ENCODE peak calls at places on chromosome 2, in ten cellular contexts. X is astrocyte, H is Panc1, A is HL-60, P is right lobe of liver, G is AG04450, F is lower lobe of right lung, L is K562, Q is neural progenitor cell, C is left ventricle myocardium inferior. B is an unnamed sample.

GRCh38 chr2:218992196-218992595 is 1.0 kb downstream of the CRYBA2 start:
- DNase-seq in X (no peak), H (no peak), A (no peak), P (no peak), G (no peak), F (no peak), L (no peak), Q (no peak), C (no peak), B (no peak)

GRCh38 chr2:3778016-3778415 is 74.6 kb downstream of the DCDC2C start:
- DNase-seq in X (no peak), H (no peak), A (no peak), P (no peak), G (no peak), F (no peak), L (no peak), Q (no peak), C (no peak), B (no peak)

GRCh38 chr2:113965644-113966043 is 75.8 kb downstream of the ACTR3 start:
- DNase-seq in X (peak; percentile 23), H (peak; percentile 24), A (peak; percentile 18), P (no peak), G (no peak), F (no peak), L (peak; percentile 35), Q (peak; percentile 62), C (no peak), B (no peak)

GRCh38 chr2:139383532-139383931 is 603.3 kb upstream of the NXPH2 start:
- DNase-seq in X (no peak), H (no peak), A (no peak), P (no peak), G (no peak), F (no peak), L (no peak), Q (no peak), C (no peak), B (no peak)

GRCh38 chr2:230868151-230868946 is 3.6 kb downstream of the ITM2C start:
- DNase-seq in X (no peak), H (no peak), A (no peak), P (no peak), G (no peak), F (no peak), L (no peak), Q (peak; percentile 48), C (no peak), B (no peak)

GRCh38 chr2:239257511-239257937 is 143.3 kb downstream of the HDAC4 start:
- DNase-seq in X (peak; percentile 92), H (no peak), A (peak; percentile 86), P (no peak), G (peak; percentile 70), F (no peak), L (peak; percentile 80), Q (no peak), C (no peak), B (peak; percentile 80)

GRCh38 chr2:241072151-241072550 is 29.9 kb downstream of the MTERF4 start:
- DNase-seq in X (no peak), H (no peak), A (no peak), P (no peak), G (no peak), F (no peak), L (no peak), Q (no peak), C (no peak), B (no peak)

GRCh38 chr2:11155326-11156059 is at the start of gene SLC66A3:
- DNase-seq in X (peak; percentile 75), H (no peak), A (peak; percentile 76), P (no peak), G (peak; percentile 71), F (peak; percentile 91), L (no peak), Q (peak; percentile 97), C (no peak), B (no peak)

GRCh38 chr2:229774237-229774636 is 59.9 kb upstream of the DNER start:
- DNase-seq in X (no peak), H (no peak), A (no peak), P (no peak), G (no peak), F (no peak), L (no peak), Q (no peak), C (no peak), B (no peak)

GRCh38 chr2:175233135-175233719 is 51.7 kb upstream of the ATP5MC3 start:
- DNase-seq in X (peak; percentile 49), H (no peak), A (no peak), P (no peak), G (peak; percentile 72), F (no peak), L (no peak), Q (no peak), C (no peak), B (peak; percentile 59)

GRCh38 chr2:189534854-189535253 is 45.7 kb downstream of the SLC40A1 start:
- DNase-seq in X (peak; percentile 60), H (no peak), A (no peak), P (no peak), G (peak; percentile 26), F (no peak), L (no peak), Q (no peak), C (no peak), B (peak; percentile 8)

GRCh38 chr2:219634171-219634940 is 6.9 kb downstream of the SLC4A3 start:
- DNase-seq in X (no peak), H (no peak), A (no peak), P (no peak), G (no peak), F (no peak), L (no peak), Q (no peak), C (no peak), B (no peak)

DNA sequence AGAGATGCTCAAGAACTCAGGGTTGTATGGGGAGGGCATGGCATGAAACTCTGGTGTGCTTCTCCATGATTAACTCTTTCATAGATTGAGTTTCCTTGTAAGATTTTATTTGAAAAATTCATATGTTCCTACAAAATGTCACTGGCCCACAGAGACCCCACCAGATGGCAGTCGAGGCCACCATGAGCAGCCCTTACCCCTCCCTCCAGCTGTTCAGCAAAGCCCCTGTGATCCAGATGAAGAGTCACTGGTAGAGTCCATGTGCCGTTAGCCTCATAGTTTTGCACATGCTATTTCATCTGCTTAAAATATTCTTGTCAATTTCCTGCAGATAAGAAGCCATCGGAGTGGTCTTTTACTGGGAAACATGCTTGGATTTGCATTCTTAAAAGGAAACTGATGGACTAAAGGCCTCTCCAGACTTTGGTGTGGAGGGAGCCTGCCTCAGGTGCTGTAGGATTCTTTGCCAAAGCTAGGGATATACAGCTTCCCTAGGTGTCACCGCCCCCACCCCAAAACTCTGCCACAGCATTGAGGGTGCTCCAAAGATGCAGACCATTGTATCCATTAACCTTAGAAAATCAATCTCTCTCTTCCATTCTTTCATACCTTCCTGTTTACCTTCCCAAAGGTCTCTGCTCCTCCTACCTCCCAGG is 18.8 kb downstream of the ZNF385B start:
- DNase-seq in X (no peak), H (no peak), A (no peak), P (peak; percentile 25), G (no peak), F (no peak), L (peak; percentile 56), Q (peak; percentile 51), C (no peak), B (no peak)
- H3K27ac ChIP-seq in X (no peak overlapping the region), H (no peak overlapping the region), A (no peak overlapping the region), P (no peak overlapping the region), G (no peak overlapping the region), F (no peak overlapping the region), L (no peak overlapping the region), Q (peak overlapping the region; percentile 43), C (no peak overlapping the region), B (no peak overlapping the region)

DNA sequence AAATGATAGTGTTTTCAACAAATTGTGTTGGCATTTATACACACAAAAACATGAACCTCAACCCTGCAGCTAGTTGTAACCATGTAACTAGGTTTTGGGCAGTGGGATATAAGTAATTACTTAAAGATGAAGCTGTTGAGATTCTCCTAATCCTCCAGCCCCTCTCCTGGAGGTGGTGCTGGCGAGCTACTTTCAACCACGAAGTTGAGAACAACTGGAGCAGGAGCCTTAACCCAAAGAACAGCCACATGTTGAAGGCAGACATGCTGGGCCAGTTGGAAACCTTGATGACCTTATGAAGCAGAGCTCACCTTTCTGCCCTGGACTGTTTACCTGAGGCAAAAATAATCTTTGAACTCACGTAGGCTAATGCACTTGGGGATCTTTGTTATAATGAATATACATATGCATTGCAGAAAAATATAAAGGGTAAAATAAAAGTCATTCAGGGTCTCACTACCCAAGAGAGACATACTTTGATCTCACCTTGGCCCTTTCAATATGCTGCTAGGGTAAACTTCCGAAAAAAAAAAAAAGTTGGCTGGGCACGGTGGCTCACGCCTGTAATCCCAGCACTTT is 89.6 kb upstream of the NPAS2 start:
- DNase-seq in X (peak; percentile 53), H (no peak), A (peak; percentile 29), P (peak; percentile 69), G (peak; percentile 34), F (peak; percentile 61), L (peak; percentile 23), Q (peak; percentile 77), C (peak; percentile 61), B (peak; percentile 70)
- TF ChIP-seq CTCF in X (peak; percentile 80), H (peak; percentile 84), A (peak; percentile 45), P (peak; percentile 67), G (peak; percentile 90), F (peak; percentile 63), L (peak; percentile 56), Q (peak; percentile 74), C (peak; percentile 77), B (peak; percentile 60)

GRCh38 chr2:138213079-138213478 is 248.8 kb downstream of the HNMT start:
- DNase-seq in X (no peak), H (no peak), A (no peak), P (no peak), G (no peak), F (no peak), L (no peak), Q (no peak), C (no peak), B (no peak)

GRCh38 chr2:138215958-138216357 is 251.7 kb downstream of the HNMT start:
- DNase-seq in X (no peak), H (no peak), A (no peak), P (no peak), G (no peak), F (no peak), L (no peak), Q (no peak), C (no peak), B (no peak)

GRCh38 chr2:138212434-138212833 is 248.2 kb downstream of the HNMT start:
- DNase-seq in X (peak; percentile 21), H (no peak), A (no peak), P (no peak), G (no peak), F (no peak), L (no peak), Q (no peak), C (no peak), B (no peak)

GRCh38 chr2:138217975-138218773 is 253.9 kb downstream of the HNMT start:
- DNase-seq in X (no peak), H (no peak), A (no peak), P (no peak), G (no peak), F (no peak), L (no peak), Q (no peak), C (no peak), B (no peak)

GRCh38 chr2:138213624-138214023 is 249.4 kb downstream of the HNMT start:
- DNase-seq in X (no peak), H (no peak), A (no peak), P (no peak), G (no peak), F (no peak), L (no peak), Q (no peak), C (no peak), B (no peak)
- H3K27ac ChIP-seq in X (no peak overlapping the region), H (no peak overlapping the region), A (no peak overlapping the region), P (no peak overlapping the region), G (no peak overlapping the region), F (no peak overlapping the region), L (no peak overlapping the region), Q (no peak overlapping the region), C (no peak overlapping the region), B (no peak overlapping the region)

GRCh38 chr2:590214-591175 is 86.7 kb downstream of the TMEM18 start:
- DNase-seq in X (no peak), H (no peak), A (no peak), P (no peak), G (no peak), F (no peak), L (no peak), Q (no peak), C (no peak), B (no peak)
- TF ChIP-seq CTCF in X (no peak), H (no peak), A (no peak), P (no peak), G (no peak), F (no peak), L (no peak), Q (no peak), C (no peak), B (no peak)